ENCODE peak calls at places on chromosomes 3 and 15, in six cellular contexts. K, S, C, T, H and E are unnamed samples.

GRCh38 chr3:9777695-9778023 is 7.9 kb upstream of the CAMK1 start:
- DNase-seq in K (no peak), S (no peak), C (no peak), T (no peak), H (no peak), E (no peak)

GRCh38 chr15:86079491-86080266 is at the start of gene AGBL1:
- DNase-seq in K (no peak), S (peak), C (no peak), T (no peak), H (no peak), E (no peak)

GRCh38 chr3:197926418-197926817 is 23.6 kb upstream of the RPL35A start:
- DNase-seq in K (no peak), S (no peak), C (no peak), T (no peak), H (no peak), E (no peak)

GRCh38 chr15:86493884-86494283 is 414.2 kb downstream of the AGBL1 start:
- DNase-seq in K (no peak), S (no peak), C (no peak), T (no peak), H (no peak), E (no peak)

GRCh38 chr3:113532698-113533533 is 561 bp downstream of the SIDT1 start:
- DNase-seq in K (peak), S (no peak), C (no peak), T (no peak), H (peak), E (no peak)

GRCh38 chr3:197031315-197032285 is 2.0 kb upstream of the MELTF start:
- DNase-seq in K (no peak), S (peak), C (no peak), T (peak), H (peak), E (no peak)

GRCh38 chr15:49154359-49154758 is 1.0 kb downstream of the COPS2 start:
- DNase-seq in K (no peak), S (no peak), C (no peak), T (no peak), H (no peak), E (no peak)

GRCh38 chr3:47288966-47289910 is 6.5 kb downstream of the KLHL18 start:
- DNase-seq in K (no peak), S (no peak), C (no peak), T (no peak), H (no peak), E (no peak)

GRCh38 chr3:124277516-124277890 is 285.6 kb upstream of the ROPN1 start:
- DNase-seq in K (no peak), S (no peak), C (no peak), T (no peak), H (no peak), E (no peak)

GRCh38 chr15:38427380-38427779 is 26.5 kb upstream of the FAM98B start:
- DNase-seq in K (no peak), S (no peak), C (no peak), T (no peak), H (no peak), E (no peak)

GRCh38 chr3:7960601-7961000 is 541.0 kb upstream of the LMCD1 start:
- DNase-seq in K (no peak), S (no peak), C (no peak), T (no peak), H (no peak), E (no peak)

GRCh38 chr3:128787256-128788253 is 61.6 kb downstream of the RAB7A start:
- DNase-seq in K (no peak), S (no peak), C (no peak), T (no peak), H (no peak), E (peak)

GRCh38 chr3:101042996-101043686 is 49.9 kb upstream of the ABI3BP start:
- DNase-seq in K (no peak), S (no peak), C (no peak), T (no peak), H (no peak), E (no peak)

GRCh38 chr3:161796780-161797179 is 300.2 kb downstream of the OTOL1 start:
- DNase-seq in K (no peak), S (no peak), C (no peak), T (no peak), H (no peak), E (no peak)

GRCh38 chr15:35293353-35294130 is 208.4 kb upstream of the NANOGP8 start:
- DNase-seq in K (no peak), S (no peak), C (no peak), T (no peak), H (no peak), E (no peak)

GRCh38 chr3:133256787-133257483 is 142.9 kb upstream of the BFSP2 start:
- DNase-seq in K (no peak), S (no peak), C (peak), T (no peak), H (no peak), E (no peak)

GRCh38 chr15:88375234-88375926 is 91.8 kb downstream of the MRPL46 start:
- DNase-seq in K (no peak), S (no peak), C (no peak), T (peak), H (no peak), E (no peak)

GRCh38 chr15:61155741-61156700 is 73.1 kb downstream of the RORA start:
- DNase-seq in K (no peak), S (no peak), C (no peak), T (no peak), H (no peak), E (no peak)

GRCh38 chr15:56767315-56767714 is 34.0 kb upstream of the ZNF280D start:
- DNase-seq in K (no peak), S (no peak), C (no peak), T (no peak), H (no peak), E (no peak)

GRCh38 chr3:32817561-32818430 is at the start of gene TRIM71:
- DNase-seq in K (no peak), S (no peak), C (no peak), T (no peak), H (no peak), E (no peak)

GRCh38 chr3:32818431-32819085 is 761 bp downstream of the TRIM71 start:
- DNase-seq in K (no peak), S (no peak), C (no peak), T (no peak), H (no peak), E (no peak)

GRCh38 chr3:32815812-32816438 is 1.9 kb upstream of the TRIM71 start:
- DNase-seq in K (no peak), S (no peak), C (no peak), T (no peak), H (no peak), E (no peak)

GRCh38 chr3:32817195-32817560 is 619 bp upstream of the TRIM71 start:
- DNase-seq in K (no peak), S (no peak), C (no peak), T (no peak), H (no peak), E (no peak)

DNA sequence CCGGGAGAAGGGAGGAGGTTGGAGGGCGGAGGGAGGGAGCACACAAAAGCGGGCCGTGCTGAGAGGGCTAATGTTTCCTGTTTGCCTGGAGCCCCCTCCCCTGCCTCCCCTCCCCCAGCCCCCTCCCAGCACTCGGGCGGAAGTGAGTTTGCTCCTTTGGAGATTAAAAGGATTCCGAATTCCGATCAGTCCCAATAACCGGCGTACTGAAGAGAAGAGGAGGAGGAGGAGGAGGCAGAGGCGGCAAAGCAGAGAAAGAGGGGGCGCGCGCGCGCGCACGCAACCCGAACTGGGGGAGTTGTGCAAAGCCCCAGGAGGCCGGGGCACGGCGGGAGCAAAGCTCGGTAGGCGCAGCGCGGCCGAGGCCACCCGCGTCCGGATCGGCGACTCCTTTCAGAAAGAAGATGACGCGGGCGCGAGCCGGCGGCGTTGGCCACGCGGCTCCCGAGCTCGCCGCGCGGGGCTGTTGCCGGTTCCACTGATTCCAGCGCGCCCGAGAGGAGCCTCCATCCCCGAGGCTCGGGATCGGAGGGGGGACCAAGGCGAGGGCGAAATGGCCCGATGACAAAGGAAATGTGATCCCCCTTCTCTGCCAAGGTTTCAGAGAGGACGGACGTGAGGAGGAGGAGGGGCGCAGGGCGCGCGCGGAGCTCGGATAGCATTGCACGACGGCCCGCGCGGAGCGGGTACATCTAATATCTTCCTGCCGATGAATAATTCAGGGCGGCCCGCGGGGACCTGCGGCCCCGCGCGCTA is 1.2 kb upstream of the TRIM71 start:
- DNase-seq in K (no peak), S (no peak), C (no peak), T (no peak), H (no peak), E (no peak)
- H3K4me3 ChIP-seq in K (peak), S (peak), C (peak), T (peak), H (peak), E (peak)

DNA sequence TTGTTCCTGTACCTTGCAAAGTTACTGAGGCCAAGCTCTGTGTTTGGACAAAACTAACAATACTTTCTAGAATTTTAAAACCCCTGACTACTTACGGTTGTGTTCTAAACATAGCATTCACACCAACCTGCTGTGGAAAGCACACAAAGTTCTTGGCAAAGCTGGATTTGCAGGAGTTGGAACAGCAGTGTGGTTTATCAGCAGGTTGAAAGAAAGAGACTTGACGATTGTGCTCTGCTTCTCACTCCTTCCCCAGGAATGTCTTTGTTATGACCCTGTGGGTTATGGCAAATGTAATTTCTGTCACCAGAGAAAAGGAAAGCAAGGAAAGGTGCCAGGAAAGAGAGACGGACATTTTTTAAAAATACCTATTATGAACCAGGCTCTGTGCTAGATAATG is 165.5 kb upstream of the TGFBR2 start:
- DNase-seq in K (no peak), S (no peak), C (no peak), T (no peak), H (no peak), E (no peak)
- H3K4me3 ChIP-seq in K (no peak), S (no peak), C (no peak), T (no peak), H (no peak), E (no peak)

GRCh38 chr3:37227870-37228549 is 53.6 kb upstream of the LRRFIP2 start:
- DNase-seq in K (no peak), S (no peak), C (no peak), T (no peak), H (no peak), E (no peak)
- H3K4me3 ChIP-seq in K (no peak), S (no peak), C (no peak), T (no peak), H (no peak), E (no peak)

DNA sequence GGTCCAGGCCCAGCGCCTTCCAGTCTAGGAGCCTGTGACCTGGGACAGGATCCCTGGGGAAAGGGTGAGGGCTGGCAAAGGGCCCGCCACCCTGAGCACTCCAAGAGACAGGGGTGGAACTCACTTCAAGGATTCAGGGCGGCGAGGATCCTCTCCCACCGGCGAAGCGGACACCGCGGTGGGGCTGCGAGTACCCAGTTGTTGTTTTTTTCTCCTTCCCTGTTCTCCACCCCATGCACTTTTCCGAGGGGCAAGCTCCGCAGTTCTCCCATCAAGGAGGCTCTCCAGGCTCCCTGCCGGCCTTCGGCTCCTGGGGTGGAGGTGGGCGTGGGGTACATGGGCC is 387 bp upstream of the PAQR5 start:
- DNase-seq in K (no peak), S (no peak), C (no peak), T (no peak), H (no peak), E (no peak)
- H3K4me3 ChIP-seq in K (no peak), S (peak), C (no peak), T (peak), H (no peak), E (no peak)

DNA sequence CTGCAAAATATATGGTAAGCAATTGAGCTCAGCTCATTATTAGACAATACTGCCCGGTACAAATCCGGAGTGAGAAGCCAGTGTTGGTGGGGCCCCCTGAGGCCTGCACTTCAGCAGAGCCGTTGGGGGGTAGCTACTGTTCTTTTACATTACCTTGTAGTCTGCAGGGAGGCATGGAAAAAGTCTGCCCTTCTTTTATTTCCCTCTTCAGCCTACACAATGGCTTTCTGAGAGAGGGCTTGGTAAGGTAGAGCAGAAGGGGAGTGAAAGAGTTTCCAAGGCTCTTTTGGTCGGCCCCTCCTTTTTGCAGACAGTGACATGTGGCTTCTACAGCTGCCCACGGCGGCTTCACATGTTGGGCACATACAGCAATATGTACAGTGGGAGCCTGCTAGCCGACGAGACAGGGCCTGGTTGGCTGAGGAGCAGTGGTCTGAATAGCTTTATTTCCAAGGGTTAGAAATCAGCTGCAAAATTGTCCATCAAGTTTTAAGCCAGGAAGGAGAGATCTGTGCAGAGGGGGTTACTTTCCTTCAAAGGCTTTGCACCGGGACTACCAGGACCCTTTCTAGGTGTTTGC is 3.9 kb downstream of the INAFM2 start:
- DNase-seq in K (no peak), S (no peak), C (no peak), T (no peak), H (no peak), E (no peak)
- H3K4me3 ChIP-seq in K (no peak), S (no peak), C (no peak), T (no peak), H (no peak), E (no peak)